ENCODE peak calls at places on chromosome 3, in six cellular contexts. E, N, D, A, F and M are unnamed samples. For H3K4me1, the result is how much of the 10 kb centered on the place peaks cover.

GRCh38 chr3:194337965-194338753 is 13.0 kb downstream of the CPN2 start:
- DNase-seq in N (no peak), A (no peak), F (no peak), D (no peak), E (no peak), M (no peak)

GRCh38 chr3:146152841-146153240 is 8.1 kb downstream of the PLOD2 start:
- DNase-seq in D (no peak), N (peak), A (peak), F (no peak), E (peak), M (no peak)

GRCh38 chr3:130748981-130749380 is 2.4 kb upstream of the PIK3R4 start:
- DNase-seq in A (no peak), D (no peak), E (no peak), N (no peak), F (no peak), M (no peak)

GRCh38 chr3:52091566-52092290 is 35.4 kb upstream of the DUSP7 start:
- DNase-seq in N (peak), A (no peak), F (no peak), D (no peak), E (no peak), M (no peak)

GRCh38 chr3:944786-945185 is 148.0 kb upstream of the CNTN6 start:
- DNase-seq in N (no peak), F (no peak), E (no peak), D (no peak), A (no peak), M (no peak)

GRCh38 chr3:179098388-179099077 is 26.9 kb upstream of the ZMAT3 start:
- DNase-seq in E (no peak), A (no peak), N (no peak), F (no peak), D (no peak), M (no peak)

GRCh38 chr3:110576962-110577361 is 494.7 kb upstream of the NECTIN3 start:
- DNase-seq in N (no peak), D (peak), F (peak), A (peak), E (no peak), M (no peak)

GRCh38 chr3:71533588-71533987 is 49.9 kb downstream of the FOXP1 start:
- DNase-seq in E (no peak), N (no peak), A (no peak), F (no peak), D (no peak), M (no peak)

GRCh38 chr3:87101873-87102272 is 110.9 kb upstream of the VGLL3 start:
- DNase-seq in A (peak), N (no peak), F (no peak), E (no peak), D (no peak), M (no peak)

GRCh38 chr3:14886101-14886500 is 61.3 kb upstream of the NR2C2 start:
- DNase-seq in N (no peak), D (no peak), E (no peak), A (no peak), F (no peak), M (no peak)
- H3K4me3 ChIP-seq in N (no peak), D (no peak), E (no peak), A (no peak), F (no peak), M (no peak)

DNA sequence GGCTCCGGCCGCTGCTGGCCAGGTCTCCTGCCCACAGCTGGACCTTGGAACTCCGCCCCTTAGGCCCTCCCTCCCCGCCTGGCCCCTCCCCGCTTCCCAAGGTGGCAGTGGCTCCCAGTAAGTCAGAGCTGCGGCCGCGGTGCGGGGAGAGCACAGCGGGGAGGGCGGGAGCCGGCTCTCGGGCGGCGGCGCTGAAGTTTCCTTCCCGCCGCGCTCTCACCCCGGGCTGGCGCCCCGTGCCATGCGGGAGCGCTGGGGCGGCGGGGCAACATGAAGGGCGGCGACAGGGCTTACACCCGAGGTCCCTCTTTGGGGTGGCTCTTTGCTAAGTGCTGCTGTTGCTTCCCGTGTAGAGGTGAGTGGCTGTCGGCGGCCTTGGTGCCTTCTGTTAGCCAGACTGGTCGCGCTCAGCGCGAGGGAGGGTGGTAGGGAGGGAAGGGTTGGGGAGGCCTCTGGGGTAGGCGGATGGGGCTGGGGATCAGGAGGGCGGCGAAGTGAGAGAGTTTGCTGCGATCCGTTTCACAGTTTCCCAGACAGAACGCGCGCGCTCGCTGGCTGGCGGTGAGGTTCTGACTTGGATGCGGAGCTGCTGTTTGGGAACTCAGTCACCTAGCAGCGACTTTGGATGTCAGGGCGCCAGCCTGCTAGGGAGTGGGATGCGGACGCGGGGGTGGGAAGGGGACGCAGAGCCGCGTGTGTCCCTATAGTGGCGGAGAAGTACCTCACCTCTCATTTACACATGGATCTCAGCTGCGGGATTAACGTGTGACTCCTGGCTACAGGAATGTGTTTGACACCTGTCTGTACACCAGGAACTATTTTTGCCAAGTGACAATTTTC is 145.5 kb upstream of the UMPS start:
- DNase-seq in D (peak), F (peak), N (peak), A (peak), E (peak), M (peak)
- H3K27ac ChIP-seq in D (peak), F (no peak), N (peak), A (no peak), E (peak), M (peak)

GRCh38 chr3:23422511-23422851 is 219.4 kb downstream of the UBE2E2 start:
- DNase-seq in A (no peak), D (no peak), E (no peak), F (no peak), N (no peak), M (no peak)
- H3K4me1 ChIP-seq in A (under half), D (under half), E (under half), F (under half), N (under half), M (under half)

GRCh38 chr3:133259767-133260166 is 140.1 kb upstream of the BFSP2 start:
- DNase-seq in F (no peak), D (no peak), N (no peak), A (no peak), E (no peak), M (no peak)

GRCh38 chr3:133256787-133257483 is 142.9 kb upstream of the BFSP2 start:
- DNase-seq in N (no peak), D (no peak), E (no peak), A (no peak), F (no peak), M (no peak)

GRCh38 chr3:133262371-133262770 is 137.5 kb upstream of the BFSP2 start:
- DNase-seq in A (no peak), F (no peak), D (no peak), E (no peak), N (no peak), M (no peak)

GRCh38 chr3:133254716-133255115 is 145.1 kb upstream of the BFSP2 start:
- DNase-seq in D (no peak), E (no peak), F (no peak), N (no peak), A (no peak), M (no peak)

DNA sequence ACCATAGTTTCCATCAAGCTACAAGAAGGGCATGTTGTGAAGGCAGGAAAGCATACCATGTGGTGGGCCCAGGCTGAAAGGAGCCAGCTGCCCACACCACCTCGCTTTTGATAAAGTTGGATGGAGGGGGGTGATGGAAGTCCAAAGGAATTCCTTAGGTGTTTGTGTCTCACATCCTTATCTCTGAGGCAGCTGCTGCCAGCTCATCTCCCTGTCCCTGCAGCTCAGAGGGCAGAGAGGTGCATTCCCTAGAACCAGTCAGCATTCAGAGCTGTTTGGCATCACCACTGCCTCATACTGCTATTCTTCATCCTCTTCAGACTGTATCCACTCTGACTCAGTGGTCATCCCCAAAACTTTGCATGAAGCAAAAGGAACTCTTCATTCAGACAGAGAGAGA is 141.5 kb upstream of the BFSP2 start:
- DNase-seq in D (peak), F (no peak), E (no peak), A (no peak), N (no peak), M (no peak)
- H3K4me3 ChIP-seq in D (no peak), F (no peak), E (no peak), A (no peak), N (no peak), M (no peak)

GRCh38 chr3:14471690-14472089 is 68.5 kb downstream of the GRIP2 start:
- DNase-seq in D (no peak), A (no peak), N (no peak), F (no peak), E (no peak), M (no peak)
- H3K27ac ChIP-seq in D (no peak), A (no peak), N (no peak), F (no peak), E (no peak), M (no peak)